ENCODE peak calls at places on chromosome 3, in six cellular contexts. One of them, this sample, is unnamed.

GRCh38 chr3:104316118-104316517 is 1050.6 kb upstream of the ALCAM start:
- DNase-seq in tibial nerve: no peak
- DNase-seq in PC-9: no peak
- DNase-seq in CD8-positive, alpha-beta T cell: no peak
- DNase-seq in spleen: no peak
- DNase-seq in uterus: no peak
- DNase-seq in this sample: no peak

GRCh38 chr3:99980606-99981005 is 133.7 kb downstream of the FILIP1L start:
- DNase-seq in CD8-positive, alpha-beta T cell: no peak
- DNase-seq in spleen: no peak
- DNase-seq in uterus: no peak
- DNase-seq in tibial nerve: no peak
- DNase-seq in PC-9: no peak
- DNase-seq in this sample: no peak

GRCh38 chr3:151766454-151766853 is 32.7 kb downstream of the AADACL2 start:
- DNase-seq in spleen: no peak
- DNase-seq in tibial nerve: no peak
- DNase-seq in uterus: no peak
- DNase-seq in CD8-positive, alpha-beta T cell: no peak
- DNase-seq in PC-9: no peak
- DNase-seq in this sample: no peak

GRCh38 chr3:43759297-43759782 is 68.6 kb downstream of the ABHD5 start:
- DNase-seq in tibial nerve: no peak
- DNase-seq in CD8-positive, alpha-beta T cell: no peak
- DNase-seq in spleen: no peak
- DNase-seq in uterus: no peak
- DNase-seq in PC-9: peak
- DNase-seq in this sample: no peak

GRCh38 chr3:124800511-124801374 is 70.5 kb downstream of the UMPS start:
- DNase-seq in CD8-positive, alpha-beta T cell: no peak
- DNase-seq in PC-9: no peak
- DNase-seq in uterus: peak
- DNase-seq in spleen: peak
- DNase-seq in tibial nerve: no peak
- DNase-seq in this sample: no peak

GRCh38 chr3:139284221-139284620 is 59.6 kb upstream of the MRPS22 start:
- DNase-seq in spleen: no peak
- DNase-seq in tibial nerve: no peak
- DNase-seq in PC-9: no peak
- DNase-seq in CD8-positive, alpha-beta T cell: no peak
- DNase-seq in uterus: no peak
- DNase-seq in this sample: no peak

GRCh38 chr3:76943058-76943457 is 96.8 kb upstream of the ROBO2 start:
- DNase-seq in spleen: no peak
- DNase-seq in tibial nerve: no peak
- DNase-seq in PC-9: no peak
- DNase-seq in uterus: no peak
- DNase-seq in CD8-positive, alpha-beta T cell: no peak
- DNase-seq in this sample: no peak

GRCh38 chr3:30426319-30426993 is 179.9 kb upstream of the TGFBR2 start:
- DNase-seq in tibial nerve: peak
- DNase-seq in PC-9: no peak
- DNase-seq in uterus: peak
- DNase-seq in spleen: no peak
- DNase-seq in CD8-positive, alpha-beta T cell: no peak
- DNase-seq in this sample: no peak

GRCh38 chr3:124107074-124107473 is 115.2 kb upstream of the ROPN1 start:
- DNase-seq in CD8-positive, alpha-beta T cell: no peak
- DNase-seq in spleen: no peak
- DNase-seq in uterus: no peak
- DNase-seq in PC-9: no peak
- DNase-seq in tibial nerve: no peak
- DNase-seq in this sample: no peak

GRCh38 chr3:118128886-118129285 is 905.8 kb downstream of the IGSF11 start:
- DNase-seq in uterus: no peak
- DNase-seq in CD8-positive, alpha-beta T cell: no peak
- DNase-seq in PC-9: no peak
- DNase-seq in tibial nerve: no peak
- DNase-seq in spleen: no peak
- DNase-seq in this sample: no peak

GRCh38 chr3:32424581-32425250 is 33.1 kb downstream of the CMTM7 start:
- DNase-seq in uterus: no peak
- DNase-seq in PC-9: no peak
- DNase-seq in tibial nerve: no peak
- DNase-seq in spleen: peak
- DNase-seq in CD8-positive, alpha-beta T cell: no peak
- DNase-seq in this sample: no peak

GRCh38 chr3:111862415-111862814 is 3.4 kb downstream of the PHLDB2 start:
- DNase-seq in uterus: no peak
- DNase-seq in spleen: no peak
- DNase-seq in CD8-positive, alpha-beta T cell: no peak
- DNase-seq in PC-9: no peak
- DNase-seq in tibial nerve: no peak
- DNase-seq in this sample: no peak

GRCh38 chr3:193828477-193828876 is 235.5 kb downstream of the OPA1 start:
- DNase-seq in spleen: no peak
- DNase-seq in PC-9: peak
- DNase-seq in CD8-positive, alpha-beta T cell: no peak
- DNase-seq in uterus: no peak
- DNase-seq in tibial nerve: no peak
- DNase-seq in this sample: peak

GRCh38 chr3:50850639-50851511 is 176.1 kb downstream of the DOCK3 start:
- DNase-seq in PC-9: no peak
- DNase-seq in uterus: no peak
- DNase-seq in tibial nerve: no peak
- DNase-seq in CD8-positive, alpha-beta T cell: no peak
- DNase-seq in spleen: no peak
- DNase-seq in this sample: no peak

GRCh38 chr3:66039590-66039887 is 821 bp upstream of the MAGI1 start:
- DNase-seq in spleen: peak
- DNase-seq in tibial nerve: no peak
- DNase-seq in uterus: peak
- DNase-seq in CD8-positive, alpha-beta T cell: no peak
- DNase-seq in PC-9: peak
- DNase-seq in this sample: no peak

GRCh38 chr3:112793311-112794081 is 53.2 kb downstream of the CD200R1L start:
- DNase-seq in tibial nerve: no peak
- DNase-seq in PC-9: no peak
- DNase-seq in spleen: no peak
- DNase-seq in uterus: peak
- DNase-seq in CD8-positive, alpha-beta T cell: no peak
- DNase-seq in this sample: no peak

GRCh38 chr3:43998841-43999805 is 242.6 kb upstream of the TOPAZ1 start:
- DNase-seq in CD8-positive, alpha-beta T cell: no peak
- DNase-seq in spleen: peak
- DNase-seq in PC-9: peak
- DNase-seq in tibial nerve: no peak
- DNase-seq in uterus: no peak
- DNase-seq in this sample: no peak

GRCh38 chr3:24365168-24365567 is 129.5 kb downstream of the THRB start:
- DNase-seq in PC-9: peak
- DNase-seq in uterus: peak
- DNase-seq in tibial nerve: no peak
- DNase-seq in spleen: no peak
- DNase-seq in CD8-positive, alpha-beta T cell: no peak
- DNase-seq in this sample: peak

GRCh38 chr3:100710355-100711198 is 1.3 kb downstream of the TFG start:
- DNase-seq in uterus: no peak
- DNase-seq in spleen: no peak
- DNase-seq in CD8-positive, alpha-beta T cell: peak
- DNase-seq in PC-9: peak
- DNase-seq in tibial nerve: no peak
- DNase-seq in this sample: no peak

GRCh38 chr3:89571707-89572106 is 464.3 kb downstream of the EPHA3 start:
- DNase-seq in spleen: no peak
- DNase-seq in tibial nerve: no peak
- DNase-seq in CD8-positive, alpha-beta T cell: no peak
- DNase-seq in uterus: no peak
- DNase-seq in PC-9: no peak
- DNase-seq in this sample: no peak

GRCh38 chr3:118244761-118245160 is 789.9 kb downstream of the IGSF11 start:
- DNase-seq in PC-9: no peak
- DNase-seq in CD8-positive, alpha-beta T cell: no peak
- DNase-seq in uterus: no peak
- DNase-seq in spleen: no peak
- DNase-seq in tibial nerve: no peak
- DNase-seq in this sample: no peak

GRCh38 chr3:184727357-184728060 is 15.6 kb upstream of the MAGEF1 start:
- DNase-seq in PC-9: peak
- DNase-seq in tibial nerve: peak
- DNase-seq in spleen: no peak
- DNase-seq in uterus: peak
- DNase-seq in CD8-positive, alpha-beta T cell: peak
- DNase-seq in this sample: no peak

GRCh38 chr3:110165753-110166152 is 828.4 kb upstream of the DPPA4 start:
- DNase-seq in uterus: no peak
- DNase-seq in CD8-positive, alpha-beta T cell: no peak
- DNase-seq in PC-9: no peak
- DNase-seq in tibial nerve: no peak
- DNase-seq in spleen: no peak
- DNase-seq in this sample: no peak

DNA sequence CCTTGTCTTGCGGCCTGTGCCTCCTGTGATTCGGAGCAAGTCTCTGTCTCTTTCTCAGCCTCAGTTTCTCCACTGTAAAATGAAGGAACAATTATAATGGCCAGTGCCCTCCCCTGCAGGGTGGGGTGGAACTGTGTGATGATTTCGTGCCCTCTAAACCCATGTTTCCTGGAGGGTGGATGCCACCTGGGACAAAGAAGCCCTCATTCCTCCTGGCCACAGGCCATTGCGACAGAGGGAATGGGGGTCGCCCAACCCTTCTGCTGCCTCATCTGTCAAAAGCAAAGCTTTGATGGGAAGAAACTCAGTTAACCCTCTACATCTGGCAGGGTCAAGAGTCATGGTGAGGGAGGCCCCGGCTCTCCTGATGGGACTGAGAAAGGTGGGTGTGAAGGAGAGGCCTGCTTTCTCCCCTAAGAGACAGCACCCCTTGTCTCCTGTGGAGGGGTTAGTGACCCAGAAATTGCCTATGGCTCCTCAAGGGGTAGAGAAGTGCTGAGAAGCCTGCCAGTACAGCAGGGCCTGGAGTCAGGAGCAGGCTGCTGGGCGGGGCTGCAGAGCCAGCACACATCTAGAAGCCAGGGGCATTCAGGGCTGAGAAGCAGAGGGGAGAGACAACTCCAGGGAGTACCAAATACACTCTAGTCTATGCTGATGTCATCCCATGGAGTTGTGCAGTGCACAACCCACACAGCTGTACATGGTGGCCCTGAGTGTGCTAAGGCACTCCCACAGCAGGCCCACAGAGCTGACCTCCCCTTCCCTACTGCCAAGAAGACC is 61.0 kb downstream of the PLXNA1 start:
- DNase-seq in uterus: no peak
- DNase-seq in tibial nerve: no peak
- DNase-seq in PC-9: peak
- DNase-seq in CD8-positive, alpha-beta T cell: no peak
- DNase-seq in spleen: peak
- DNase-seq in this sample: no peak
- H3K27ac ChIP-seq in uterus: no peak
- H3K27ac ChIP-seq in tibial nerve: peak
- H3K27ac ChIP-seq in PC-9: peak
- H3K27ac ChIP-seq in CD8-positive, alpha-beta T cell: no peak
- H3K27ac ChIP-seq in spleen: no peak
- H3K27ac ChIP-seq in this sample: peak

GRCh38 chr3:16148213-16148612 is 26.3 kb upstream of the GALNT15 start:
- DNase-seq in CD8-positive, alpha-beta T cell: no peak
- DNase-seq in tibial nerve: no peak
- DNase-seq in uterus: no peak
- DNase-seq in PC-9: no peak
- DNase-seq in spleen: no peak
- DNase-seq in this sample: no peak
- H3K27ac ChIP-seq in CD8-positive, alpha-beta T cell: no peak
- H3K27ac ChIP-seq in tibial nerve: peak
- H3K27ac ChIP-seq in uterus: peak
- H3K27ac ChIP-seq in PC-9: no peak
- H3K27ac ChIP-seq in spleen: no peak
- H3K27ac ChIP-seq in this sample: no peak

DNA sequence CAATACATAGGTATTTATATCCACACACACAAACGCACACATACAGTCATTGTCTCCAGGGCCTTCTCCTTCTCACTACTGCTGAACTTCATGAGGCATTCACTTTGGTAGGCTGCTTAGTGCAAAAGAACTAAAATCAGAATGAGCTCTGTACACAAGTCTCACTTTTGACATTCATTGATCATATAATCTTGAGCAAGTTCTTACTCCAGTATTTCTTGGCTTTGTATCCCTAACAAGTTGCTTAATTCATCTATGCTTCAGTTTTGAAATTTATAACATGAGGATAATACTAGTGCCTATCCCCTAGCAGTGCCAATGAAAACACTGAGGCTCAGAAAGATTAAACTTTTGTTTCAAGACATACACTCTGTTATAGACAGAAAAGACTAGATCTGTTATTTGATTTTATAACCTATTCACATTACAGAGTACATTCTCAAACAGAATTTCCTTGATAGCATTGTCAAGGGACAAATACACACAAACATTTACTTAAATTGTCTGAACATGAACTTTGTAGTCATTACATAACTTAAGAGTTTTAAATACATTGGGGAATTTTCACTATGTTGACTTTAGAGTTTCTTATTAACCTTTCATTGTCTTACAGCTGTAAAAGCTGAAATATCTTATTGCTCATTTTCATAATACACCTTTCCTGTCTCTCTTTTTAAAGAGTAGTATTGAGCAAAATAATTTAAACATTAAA is 55.0 kb upstream of the SI start:
- DNase-seq in CD8-positive, alpha-beta T cell: no peak
- DNase-seq in PC-9: no peak
- DNase-seq in spleen: no peak
- DNase-seq in uterus: no peak
- DNase-seq in tibial nerve: no peak
- DNase-seq in this sample: no peak
- H3K27ac ChIP-seq in CD8-positive, alpha-beta T cell: no peak
- H3K27ac ChIP-seq in PC-9: no peak
- H3K27ac ChIP-seq in spleen: no peak
- H3K27ac ChIP-seq in uterus: no peak
- H3K27ac ChIP-seq in tibial nerve: no peak
- H3K27ac ChIP-seq in this sample: no peak

GRCh38 chr3:156548041-156548687 is 6.8 kb downstream of the SSR3 start:
- DNase-seq in spleen: no peak
- DNase-seq in PC-9: no peak
- DNase-seq in CD8-positive, alpha-beta T cell: no peak
- DNase-seq in tibial nerve: no peak
- DNase-seq in uterus: no peak
- DNase-seq in this sample: no peak

GRCh38 chr3:156547637-156548036 is 7.3 kb downstream of the SSR3 start:
- DNase-seq in spleen: no peak
- DNase-seq in uterus: no peak
- DNase-seq in PC-9: no peak
- DNase-seq in CD8-positive, alpha-beta T cell: no peak
- DNase-seq in tibial nerve: no peak
- DNase-seq in this sample: no peak

GRCh38 chr3:156542101-156543042 is 12.5 kb downstream of the SSR3 start:
- DNase-seq in uterus: no peak
- DNase-seq in tibial nerve: peak
- DNase-seq in CD8-positive, alpha-beta T cell: no peak
- DNase-seq in PC-9: no peak
- DNase-seq in spleen: no peak
- DNase-seq in this sample: no peak

GRCh38 chr3:156539802-156540201 is 15.1 kb downstream of the SSR3 start:
- DNase-seq in uterus: no peak
- DNase-seq in CD8-positive, alpha-beta T cell: no peak
- DNase-seq in PC-9: no peak
- DNase-seq in tibial nerve: no peak
- DNase-seq in spleen: no peak
- DNase-seq in this sample: no peak

GRCh38 chr3:156543043-156543555 is 11.8 kb downstream of the SSR3 start:
- DNase-seq in spleen: no peak
- DNase-seq in tibial nerve: no peak
- DNase-seq in CD8-positive, alpha-beta T cell: no peak
- DNase-seq in uterus: no peak
- DNase-seq in PC-9: no peak
- DNase-seq in this sample: no peak
- H3K27ac ChIP-seq in spleen: no peak
- H3K27ac ChIP-seq in tibial nerve: peak
- H3K27ac ChIP-seq in CD8-positive, alpha-beta T cell: no peak
- H3K27ac ChIP-seq in uterus: peak
- H3K27ac ChIP-seq in PC-9: peak
- H3K27ac ChIP-seq in this sample: no peak